ENCODE peak calls at places on chromosomes 5 and 9, in nine cellular contexts. C is Caco-2, Z is epithelial cell of esophagus, H is SK-N-SH, T is LNCaP clone FGC, G is fibroblast of the aortic adventitia, L is left ventricle myocardium inferior, P is tibial nerve, U is AG04450. R is an unnamed sample.

GRCh38 chr5:75005561-75005960 is 46.8 kb downstream of the GCNT4 start:
- DNase-seq in C (no peak), Z (no peak), H (no peak), T (no peak), G (no peak), L (no peak), P (no peak), U (no peak), R (no peak)

GRCh38 chr9:96720435-96720834 is 57.5 kb downstream of the ZNF510 start:
- DNase-seq in C (no peak), Z (no peak), H (no peak), T (no peak), G (no peak), L (no peak), P (no peak), U (no peak), R (no peak)

GRCh38 chr5:139863855-139864558 is 68.4 kb downstream of the PSD2 start:
- DNase-seq in C (peak; percentile 61), Z (peak; percentile 61), H (peak; percentile 85), T (no peak), G (peak; percentile 64), L (peak; percentile 62), P (peak; percentile 86), U (peak; percentile 15), R (peak; percentile 45)

GRCh38 chr5:137040641-137041340 is 458.3 kb downstream of the SPOCK1 start:
- DNase-seq in C (no peak), Z (no peak), H (no peak), T (no peak), G (peak; percentile 15), L (no peak), P (no peak), U (no peak), R (no peak)

GRCh38 chr9:124489222-124489621 is 18.0 kb downstream of the NR5A1 start:
- DNase-seq in C (no peak), Z (peak; percentile 54), H (no peak), T (no peak), G (no peak), L (no peak), P (no peak), U (no peak), R (no peak)

GRCh38 chr5:123717139-123717538 is 205.2 kb downstream of the CSNK1G3 start:
- DNase-seq in C (no peak), Z (no peak), H (no peak), T (no peak), G (peak; percentile 84), L (no peak), P (no peak), U (peak; percentile 70), R (peak; percentile 85)

GRCh38 chr5:147661576-147661975 is 121.0 kb downstream of the JAKMIP2 start:
- DNase-seq in C (no peak), Z (peak; percentile 25), H (no peak), T (no peak), G (peak; percentile 13), L (no peak), P (no peak), U (no peak), R (peak; percentile 38)

GRCh38 chr5:170362102-170362501 is 27.1 kb downstream of the KCNMB1 start:
- DNase-seq in C (no peak), Z (no peak), H (no peak), T (no peak), G (no peak), L (peak; percentile 50), P (no peak), U (no peak), R (no peak)

GRCh38 chr9:36401179-36401740 is 1.2 kb upstream of the RNF38 start:
- DNase-seq in C (no peak), Z (peak; percentile 75), H (peak; percentile 94), T (peak; percentile 87), G (peak; percentile 62), L (no peak), P (no peak), U (no peak), R (peak; percentile 85)

GRCh38 chr5:75322066-75322465 is 15.0 kb upstream of the HMGCR start:
- DNase-seq in C (no peak), Z (no peak), H (no peak), T (no peak), G (no peak), L (no peak), P (no peak), U (no peak), R (no peak)

GRCh38 chr9:12629091-12629490 is 64.1 kb upstream of the TYRP1 start:
- DNase-seq in C (no peak), Z (no peak), H (no peak), T (no peak), G (no peak), L (no peak), P (no peak), U (no peak), R (no peak)

GRCh38 chr9:35828716-35829083 is at the start of gene FAM221B:
- DNase-seq in C (no peak), Z (peak; percentile 5), H (no peak), T (no peak), G (peak; percentile 19), L (peak; percentile 36), P (no peak), U (no peak), R (no peak)

GRCh38 chr5:83509535-83509934 is 38.0 kb downstream of the VCAN start:
- DNase-seq in C (no peak), Z (peak; percentile 84), H (peak; percentile 28), T (no peak), G (peak; percentile 91), L (no peak), P (no peak), U (no peak), R (peak; percentile 78)

GRCh38 chr9:20427359-20427758 is 194.9 kb downstream of the MLLT3 start:
- DNase-seq in C (no peak), Z (no peak), H (no peak), T (no peak), G (no peak), L (no peak), P (no peak), U (no peak), R (no peak)

GRCh38 chr5:38867071-38867790 is 21.4 kb downstream of the OSMR start:
- DNase-seq in C (no peak), Z (no peak), H (no peak), T (no peak), G (no peak), L (no peak), P (no peak), U (no peak), R (peak; percentile 42)

GRCh38 chr9:22201256-22201655 is 192.2 kb upstream of the CDKN2B start:
- DNase-seq in C (no peak), Z (peak; percentile 22), H (no peak), T (no peak), G (no peak), L (no peak), P (no peak), U (no peak), R (no peak)

GRCh38 chr5:98750693-98751092 is 22.8 kb upstream of the RGMB start:
- DNase-seq in C (no peak), Z (peak; percentile 40), H (no peak), T (no peak), G (peak; percentile 20), L (no peak), P (no peak), U (no peak), R (no peak)
- TF ChIP-seq CTCF in C (peak; percentile 60), Z (peak; percentile 60), H (peak; percentile 40), T (peak; percentile 30), G (peak; percentile 35), L (peak; percentile 15), P (no peak), U (peak; percentile 13), R (peak; percentile 42)

GRCh38 chr9:87498816-87499454 is 1.3 kb downstream of the DAPK1 start:
- DNase-seq in C (no peak), Z (no peak), H (peak; percentile 49), T (no peak), G (no peak), L (no peak), P (no peak), U (no peak), R (no peak)

GRCh38 chr9:87499455-87500015 is 1.9 kb downstream of the DAPK1 start:
- DNase-seq in C (no peak), Z (no peak), H (no peak), T (no peak), G (no peak), L (no peak), P (no peak), U (no peak), R (no peak)

GRCh38 chr9:87497080-87497603 is 525 bp upstream of the DAPK1 start:
- DNase-seq in C (no peak), Z (no peak), H (peak; percentile 32), T (no peak), G (no peak), L (no peak), P (no peak), U (no peak), R (no peak)

GRCh38 chr9:87498046-87498815 is 564 bp downstream of the DAPK1 start:
- DNase-seq in C (peak; percentile 62), Z (peak; percentile 7), H (peak; percentile 89), T (no peak), G (peak; percentile 28), L (peak; percentile 31), P (no peak), U (no peak), R (peak; percentile 30)

GRCh38 chr9:87497604-87498045 is at the start of gene DAPK1:
- DNase-seq in C (peak; percentile 68), Z (peak; percentile 23), H (peak; percentile 95), T (no peak), G (peak; percentile 37), L (peak; percentile 58), P (peak; percentile 40), U (no peak), R (peak; percentile 32)
- H3K4me3 ChIP-seq in C (peak within 1 kb of the TSS; percentile 70), Z (peak within 1 kb of the TSS; percentile 41), H (peak within 1 kb of the TSS; percentile 55), T (peak within 1 kb of the TSS; percentile 44), G (peak within 1 kb of the TSS; percentile 74), L (peak within 1 kb of the TSS; percentile 78), P (peak within 1 kb of the TSS; percentile 35), U (no peak within 1 kb of the TSS), R (peak within 1 kb of the TSS; percentile 57)

GRCh38 chr5:165031361-165031760 is 1525.9 kb downstream of the MAT2B start:
- DNase-seq in C (no peak), Z (no peak), H (no peak), T (no peak), G (no peak), L (no peak), P (no peak), U (no peak), R (no peak)

GRCh38 chr5:165026971-165027370 is 1521.6 kb downstream of the MAT2B start:
- DNase-seq in C (no peak), Z (no peak), H (no peak), T (no peak), G (no peak), L (no peak), P (no peak), U (no peak), R (no peak)

GRCh38 chr5:165029471-165029870 is 1524.1 kb downstream of the MAT2B start:
- DNase-seq in C (peak; percentile 56), Z (peak; percentile 15), H (peak; percentile 10), T (peak; percentile 77), G (no peak), L (no peak), P (peak; percentile 7), U (no peak), R (peak; percentile 7)
- TF ChIP-seq CTCF in C (peak; percentile 21), Z (peak; percentile 26), H (peak; percentile 18), T (peak; percentile 92), G (no peak), L (no peak), P (no peak), U (peak; percentile 24), R (peak; percentile 21)

DNA sequence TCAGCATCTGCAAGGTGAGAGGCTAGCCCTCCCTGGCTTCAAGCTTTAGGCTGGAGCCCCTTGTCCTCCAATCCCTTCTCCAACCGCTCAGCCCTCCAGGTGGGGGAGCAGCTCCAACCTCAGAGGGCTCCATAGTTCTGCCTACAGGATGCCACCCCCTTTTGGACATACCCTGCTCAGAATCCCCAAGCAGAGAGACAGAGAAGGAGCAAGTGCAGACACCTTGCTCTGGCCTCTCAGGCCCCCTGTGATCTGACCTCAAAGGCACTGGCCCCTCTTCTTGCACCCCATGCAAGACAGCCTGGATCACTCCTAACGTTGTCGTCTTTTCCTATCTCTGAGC is 101.6 kb downstream of the C5orf15 start:
- DNase-seq in C (no peak), Z (no peak), H (no peak), T (no peak), G (no peak), L (no peak), P (no peak), U (no peak), R (no peak)
- H3K4me3 ChIP-seq in C (no peak overlapping the region), Z (no peak overlapping the region), H (no peak overlapping the region), T (no peak overlapping the region), G (no peak overlapping the region), L (no peak overlapping the region), P (no peak overlapping the region), U (no peak overlapping the region), R (no peak overlapping the region)